ENCODE peak calls at places on chromosomes 1 and 21, in four cellular contexts. O, P, M and Z are unnamed samples. For H3K9me3, the result is how much of the 10 kb centered on the place peaks cover.

GRCh38 chr1:178412400-178412770 is 84.4 kb downstream of the CLEC20A start:
- DNase-seq in O (peak), P (no peak), M (no peak), Z (no peak)

GRCh38 chr1:47934243-47934805 is 62.9 kb downstream of the TRABD2B start:
- DNase-seq in P (no peak), M (no peak), O (no peak), Z (no peak)

GRCh38 chr1:5620997-5621396 is 371.2 kb downstream of the NPHP4 start:
- DNase-seq in P (peak), M (no peak), O (no peak), Z (no peak)

GRCh38 chr1:244231572-244232315 is 180.7 kb downstream of the ZBTB18 start:
- DNase-seq in P (no peak), O (peak), M (no peak), Z (no peak)

GRCh38 chr1:44676484-44677200 is 2.1 kb downstream of the ARMH1 start:
- DNase-seq in M (no peak), O (peak), P (peak), Z (peak)

GRCh38 chr1:228978486-228979324 is 243.4 kb downstream of the RHOU start:
- DNase-seq in M (no peak), O (no peak), P (no peak), Z (no peak)

GRCh38 chr21:20661221-20661620 is 337.0 kb upstream of the NCAM2 start:
- DNase-seq in P (no peak), O (no peak), M (no peak), Z (no peak)

GRCh38 chr1:47906466-47907191 is 90.6 kb downstream of the TRABD2B start:
- DNase-seq in P (no peak), M (no peak), O (no peak), Z (peak)

GRCh38 chr1:100627018-100627716 is 89.2 kb downstream of the GPR88 start:
- DNase-seq in O (peak), P (no peak), M (no peak), Z (peak)

GRCh38 chr1:162708286-162708685 is 76.0 kb downstream of the DDR2 start:
- DNase-seq in O (no peak), P (no peak), M (no peak), Z (no peak)

GRCh38 chr1:204507317-204508105 is 8.7 kb upstream of the MDM4 start:
- DNase-seq in P (peak), M (no peak), O (peak), Z (peak)

GRCh38 chr1:83815348-83815747 is 183.6 kb downstream of the TTLL7 start:
- DNase-seq in M (no peak), P (no peak), O (peak), Z (no peak)

GRCh38 chr1:197869502-197869890 is 32.9 kb upstream of the C1orf53 start:
- DNase-seq in O (no peak), P (no peak), M (no peak), Z (no peak)

GRCh38 chr1:157194739-157195520 is 56.7 kb upstream of the ETV3 start:
- DNase-seq in O (no peak), M (no peak), P (no peak), Z (no peak)

GRCh38 chr1:232335261-232335660 is 294.7 kb downstream of the SIPA1L2 start:
- DNase-seq in M (no peak), O (no peak), P (no peak), Z (no peak)

GRCh38 chr1:205259998-205260397 is 32.3 kb downstream of the TMCC2 start:
- DNase-seq in M (no peak), P (no peak), O (no peak), Z (no peak)

GRCh38 chr1:239678181-239678580 is 291.8 kb downstream of the CHRM3 start:
- DNase-seq in M (no peak), O (no peak), P (no peak), Z (no peak)

GRCh38 chr21:45584786-45585185 is 42.5 kb upstream of the SLC19A1 start:
- DNase-seq in M (no peak), O (no peak), P (no peak), Z (no peak)

GRCh38 chr21:45588861-45589491 is 46.7 kb upstream of the SLC19A1 start:
- DNase-seq in P (no peak), M (no peak), O (no peak), Z (no peak)

GRCh38 chr21:45583831-45584509 is 41.7 kb upstream of the SLC19A1 start:
- DNase-seq in P (no peak), O (no peak), M (no peak), Z (no peak)

GRCh38 chr21:45588086-45588825 is 46.0 kb upstream of the SLC19A1 start:
- DNase-seq in P (no peak), O (no peak), M (no peak), Z (no peak)

DNA sequence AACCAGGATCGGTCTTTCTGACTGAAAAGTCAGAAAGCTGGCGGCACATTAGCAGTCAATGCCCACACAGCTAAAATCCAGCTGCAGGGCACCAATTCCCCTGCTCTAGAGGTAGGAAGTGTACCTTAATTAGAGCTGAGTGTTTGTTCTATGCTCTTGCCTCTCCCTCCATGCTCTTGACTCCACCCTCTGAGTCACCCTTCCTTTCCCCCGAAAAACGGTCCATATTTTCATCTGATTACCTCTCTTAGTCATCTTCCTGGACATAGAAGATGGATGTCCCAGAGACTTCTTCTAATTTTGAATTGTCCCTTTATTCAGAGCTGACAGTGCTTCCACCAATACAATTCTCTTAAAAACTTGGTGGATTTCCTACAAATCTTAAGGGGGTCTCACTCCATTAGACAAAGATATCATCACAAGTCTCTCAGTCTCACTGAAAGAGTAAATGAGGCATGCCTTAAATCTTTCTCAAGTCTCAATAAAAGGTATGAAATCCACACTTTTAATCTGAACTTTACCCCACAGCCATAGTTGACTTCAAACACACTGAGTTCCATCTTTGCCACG is 44.1 kb upstream of the SLC19A1 start:
- DNase-seq in O (no peak), M (no peak), P (peak), Z (no peak)
- H3K9me3 ChIP-seq in O (under half), M (under half), P (under half), Z (under half)

GRCh38 chr1:160541622-160542302 is 18.7 kb upstream of the SLAMF6 start:
- DNase-seq in P (peak), M (no peak), O (no peak), Z (no peak)

GRCh38 chr1:160540859-160541233 is 17.8 kb upstream of the SLAMF6 start:
- DNase-seq in M (no peak), P (no peak), O (no peak), Z (no peak)

GRCh38 chr1:160538985-160539651 is 16.1 kb upstream of the SLAMF6 start:
- DNase-seq in P (peak), M (no peak), O (no peak), Z (no peak)

GRCh38 chr1:160537714-160538665 is 14.9 kb upstream of the SLAMF6 start:
- DNase-seq in O (no peak), M (no peak), P (no peak), Z (no peak)

GRCh38 chr1:160539896-160540858 is 17.1 kb upstream of the SLAMF6 start:
- DNase-seq in P (peak), M (peak), O (no peak), Z (peak)
- TF ChIP-seq FOS in P (no peak), M (no peak), O (no peak), Z (no peak)

GRCh38 chr1:173948594-173948993 is 31.5 kb upstream of the SERPINC1 start:
- DNase-seq in P (no peak), O (no peak), M (no peak), Z (no peak)

DNA sequence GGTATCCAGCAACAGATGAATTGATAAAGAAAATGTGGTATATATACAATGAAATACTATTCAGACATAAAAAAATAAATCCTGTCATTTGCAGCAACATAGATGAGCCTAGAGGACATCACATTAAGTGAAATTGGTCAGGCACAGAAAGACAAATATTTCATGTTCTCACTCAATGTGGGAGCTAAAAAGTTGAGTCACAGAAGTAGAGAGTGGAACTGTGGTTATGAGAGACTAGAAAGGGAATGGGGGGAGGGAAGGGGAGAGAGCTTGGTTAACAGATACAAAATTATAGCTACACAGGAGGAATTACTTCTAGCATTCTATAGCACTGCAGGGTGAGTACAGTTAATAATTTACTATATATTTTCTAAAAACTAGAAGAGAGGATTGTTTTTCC is 37.1 kb upstream of the SERPINC1 start:
- DNase-seq in P (no peak), O (peak), M (no peak), Z (no peak)
- H3K9me3 ChIP-seq in P (under half), O (under half), M (under half), Z (under half)

DNA sequence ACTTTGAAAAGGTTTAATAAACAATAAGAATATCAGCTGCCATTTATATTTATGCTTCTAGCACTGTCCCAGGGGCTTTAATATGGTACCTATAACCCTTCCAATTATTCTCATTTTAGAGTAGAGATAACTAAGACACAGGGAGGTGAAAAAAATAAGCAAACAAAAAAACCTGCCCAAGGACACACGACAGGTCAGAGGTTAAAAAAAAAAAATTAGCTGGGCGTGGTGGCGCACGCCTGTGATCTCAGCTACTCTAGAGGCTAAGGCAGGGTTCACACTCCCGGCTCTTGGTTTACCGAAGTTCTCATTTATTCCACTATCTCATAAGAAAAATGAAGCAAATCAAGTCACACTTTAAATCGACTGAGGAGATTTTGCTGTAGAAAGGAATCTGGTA is 34.7 kb upstream of the CNN3 start:
- DNase-seq in M (no peak), P (peak), O (no peak), Z (no peak)
- TF ChIP-seq FOS in M (no peak), P (no peak), O (no peak), Z (no peak)

DNA sequence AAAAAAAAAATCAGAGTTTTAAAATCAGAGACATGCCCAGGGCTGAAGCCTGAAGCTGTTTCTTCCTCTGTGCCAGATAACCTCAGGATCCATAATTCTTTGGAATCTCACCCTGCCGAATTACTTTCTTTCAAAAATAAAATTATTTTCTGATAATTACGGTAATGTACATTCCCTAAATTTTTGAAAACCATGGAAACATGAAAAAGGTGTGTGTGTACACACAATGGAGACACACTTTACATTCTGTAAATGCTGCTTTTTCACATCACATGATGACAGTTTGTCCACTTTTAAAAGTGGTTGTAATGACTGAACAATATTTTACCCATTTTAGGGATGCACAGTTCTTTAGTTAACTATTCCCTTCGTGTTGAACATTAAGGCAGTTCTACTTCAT is 21.5 kb downstream of the CRCT1 start:
- DNase-seq in O (no peak), P (no peak), M (no peak), Z (no peak)
- H3K9me3 ChIP-seq in O (under half), P (under half), M (under half), Z (under half)

GRCh38 chr1:153277852-153278251 is 18.4 kb downstream of the LORICRIN start:
- DNase-seq in O (no peak), P (peak), M (no peak), Z (no peak)
- TF ChIP-seq FOS in O (no peak), P (no peak), M (no peak), Z (no peak)

GRCh38 chr1:185517808-185518419 is 200.9 kb upstream of the IVNS1ABP start:
- DNase-seq in M (no peak), P (no peak), O (no peak), Z (no peak)

GRCh38 chr1:185520188-185520935 is 203.3 kb upstream of the IVNS1ABP start:
- DNase-seq in M (no peak), O (no peak), P (no peak), Z (peak)
- H3K9me3 ChIP-seq in M (under half), O (under half), P (under half), Z (under half)